ENCODE peak calls at places on chromosomes 2 and 18, in five cellular contexts. M is GM12878, Q is H1, H is HepG2, B is A549. Y is an unnamed sample.

GRCh38 chr18:47932170-47932569 is 1.7 kb upstream of the SMAD2 start:
- DNase-seq in M (no peak), Q (no peak), H (no peak), B (no peak), Y (no peak)

GRCh38 chr2:238947243-238947760 is 99.4 kb downstream of the TWIST2 start:
- DNase-seq in M (no peak), Q (peak; percentile 31), H (no peak), B (no peak), Y (no peak)

GRCh38 chr2:82839046-82839445 is 1620.0 kb downstream of the SUCLG1 start:
- DNase-seq in M (no peak), Q (no peak), H (no peak), B (no peak), Y (no peak)

GRCh38 chr18:27966872-27967271 is 210.1 kb downstream of the CDH2 start:
- DNase-seq in M (no peak), Q (no peak), H (no peak), B (no peak), Y (no peak)

GRCh38 chr2:146952691-146953090 is 892.1 kb upstream of the ACVR2A start:
- DNase-seq in M (no peak), Q (no peak), H (no peak), B (no peak), Y (no peak)

GRCh38 chr2:110978871-110979833 is 141.6 kb upstream of the BCL2L11 start:
- DNase-seq in M (no peak), Q (no peak), H (no peak), B (no peak), Y (no peak)

GRCh38 chr18:49249523-49249922 is 210.9 kb downstream of the DYM start:
- DNase-seq in M (no peak), Q (no peak), H (no peak), B (no peak), Y (no peak)

GRCh38 chr2:649461-650342 is 27.5 kb downstream of the TMEM18 start:
- DNase-seq in M (no peak), Q (peak; percentile 29), H (no peak), B (no peak), Y (no peak)

GRCh38 chr2:85744771-85745601 is 8.8 kb upstream of the ATOH8 start:
- DNase-seq in M (no peak), Q (no peak), H (no peak), B (no peak), Y (no peak)

GRCh38 chr18:76494181-76494540 is 881 bp downstream of the ZNF516 start:
- DNase-seq in M (no peak), Q (no peak), H (peak; percentile 18), B (peak; percentile 21), Y (peak; percentile 42)

GRCh38 chr2:103196834-103197233 is 435.0 kb downstream of the TMEM182 start:
- DNase-seq in M (no peak), Q (no peak), H (no peak), B (no peak), Y (no peak)

GRCh38 chr18:63311481-63312409 is 7.8 kb downstream of the BCL2 start:
- DNase-seq in M (peak; percentile 88), Q (no peak), H (no peak), B (no peak), Y (no peak)

GRCh38 chr2:225400060-225400511 is 576 bp downstream of the NYAP2 start:
- DNase-seq in M (no peak), Q (peak; percentile 65), H (peak; percentile 9), B (peak; percentile 1), Y (peak; percentile 65)

GRCh38 chr2:56816666-56817065 is 632.9 kb downstream of the CCDC85A start:
- DNase-seq in M (no peak), Q (no peak), H (no peak), B (no peak), Y (no peak)

GRCh38 chr2:212548459-212548815 is 9.8 kb upstream of the ERBB4 start:
- DNase-seq in M (no peak), Q (no peak), H (peak; percentile 42), B (no peak), Y (no peak)

GRCh38 chr2:166112193-166112605 is 15.6 kb downstream of the SCN1A start:
- DNase-seq in M (no peak), Q (no peak), H (no peak), B (no peak), Y (no peak)

GRCh38 chr2:26488463-26489212 is 10.7 kb upstream of the OTOF start:
- DNase-seq in M (no peak), Q (no peak), H (no peak), B (no peak), Y (no peak)
- TF ChIP-seq USF2 in M (no peak), Q (no peak), H (no peak), B (no peak), Y (no peak)

DNA sequence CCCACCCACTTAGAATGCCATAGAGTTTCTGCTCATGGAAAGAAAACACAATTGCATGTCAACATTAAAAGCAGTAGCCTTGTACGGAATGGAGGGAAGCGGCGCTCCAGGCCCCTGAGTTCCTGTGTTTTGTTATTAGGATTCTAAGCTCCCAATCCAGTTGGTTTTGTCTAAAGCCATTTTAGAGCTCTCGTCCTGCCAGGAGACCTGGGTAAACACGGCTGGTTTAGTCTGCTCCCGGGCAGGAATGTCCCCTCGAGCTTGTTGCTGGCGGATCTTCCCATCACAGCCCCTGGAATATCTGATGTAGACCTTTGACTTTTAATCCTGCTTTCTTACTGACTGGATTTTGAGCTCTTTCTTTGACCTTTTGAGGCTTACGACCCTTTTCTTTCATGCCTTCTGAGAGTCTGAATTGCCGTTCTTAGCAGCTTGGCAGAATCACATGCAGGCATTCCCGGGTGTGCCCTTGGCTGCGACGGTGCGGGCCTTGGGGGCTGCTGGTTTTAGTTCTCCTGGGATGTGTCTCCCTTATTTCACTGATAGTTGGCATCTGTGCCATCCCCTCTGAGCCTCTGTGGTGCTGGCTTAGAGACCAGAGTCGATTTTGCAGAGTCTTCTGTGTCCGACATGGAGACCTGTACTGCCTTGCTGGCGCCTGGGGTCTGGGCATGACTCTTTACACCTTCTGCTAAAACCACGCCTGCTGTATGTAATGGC is 25.4 kb downstream of the GREB1 start:
- DNase-seq in M (no peak), Q (no peak), H (no peak), B (no peak), Y (no peak)
- TF ChIP-seq USF2 in M (no peak), Q (no peak), H (no peak), B (no peak), Y (no peak)

DNA sequence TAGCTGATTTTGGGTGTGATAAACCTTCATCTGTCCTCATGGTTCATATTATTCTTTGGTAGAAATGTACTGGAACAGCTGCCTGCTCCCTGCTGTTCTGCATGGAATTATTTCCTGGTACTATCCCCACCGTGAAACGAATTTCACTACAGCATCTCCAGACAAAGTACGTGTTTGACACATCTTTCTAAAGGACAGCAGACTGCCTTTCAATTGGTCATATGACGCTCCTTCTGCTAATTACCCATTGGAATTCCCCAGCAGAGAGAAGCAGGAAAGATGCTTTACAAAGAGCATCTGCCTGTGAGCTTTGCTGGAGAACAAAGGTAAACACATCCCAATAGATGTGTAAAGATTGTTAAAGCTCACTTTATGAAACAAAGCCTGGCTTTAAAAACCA is 4.4 kb upstream of the RFX8 start:
- DNase-seq in M (no peak), Q (no peak), H (no peak), B (no peak), Y (no peak)
- TF ChIP-seq USF2 in M (no peak), Q (no peak), H (no peak), B (no peak), Y (peak; percentile 58)

DNA sequence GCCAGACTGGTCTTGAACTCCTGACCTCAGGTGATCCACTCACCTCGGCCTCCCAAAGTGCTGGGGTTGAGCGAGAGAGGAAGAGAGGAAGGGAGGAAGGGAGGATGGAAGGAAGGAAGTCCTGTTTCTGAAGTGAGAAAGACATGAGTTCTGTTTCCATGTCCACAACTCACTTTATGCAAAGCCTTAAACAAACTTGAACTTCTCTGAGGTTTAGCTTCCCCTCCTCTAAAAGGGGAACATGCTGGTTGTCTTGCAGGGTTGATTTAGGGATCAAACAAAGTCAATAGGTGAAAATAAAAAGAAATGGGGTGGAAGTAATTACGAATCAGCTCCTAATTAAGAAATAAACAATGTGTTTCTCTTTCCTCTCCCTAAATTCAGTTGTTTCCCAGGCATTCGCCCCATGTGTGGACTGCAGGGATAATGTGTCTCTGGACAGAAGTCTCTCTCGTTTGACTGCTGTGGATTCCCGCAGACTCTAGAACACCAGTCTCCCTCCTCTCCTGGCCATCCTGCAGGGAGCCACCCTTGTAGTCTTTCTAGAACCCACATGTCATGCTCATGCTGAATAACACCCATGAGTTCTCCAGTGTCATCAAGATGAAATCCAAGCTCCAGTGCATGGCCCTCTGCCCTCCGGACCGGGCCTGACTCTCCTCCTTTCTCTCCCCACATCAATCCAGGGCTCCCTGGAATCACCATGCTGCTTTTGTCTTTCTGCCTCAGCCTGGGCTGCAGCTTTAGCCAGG is 229.3 kb upstream of the TRIB2 start:
- DNase-seq in M (no peak), Q (no peak), H (no peak), B (no peak), Y (no peak)
- TF ChIP-seq USF2 in M (no peak), Q (no peak), H (no peak), B (no peak), Y (no peak)

GRCh38 chr2:197782121-197782520 is 3.0 kb downstream of the BOLL start:
- DNase-seq in M (no peak), Q (no peak), H (no peak), B (no peak), Y (no peak)

GRCh38 chr2:197779261-197779660 is 5.9 kb downstream of the BOLL start:
- DNase-seq in M (no peak), Q (no peak), H (no peak), B (no peak), Y (no peak)

DNA sequence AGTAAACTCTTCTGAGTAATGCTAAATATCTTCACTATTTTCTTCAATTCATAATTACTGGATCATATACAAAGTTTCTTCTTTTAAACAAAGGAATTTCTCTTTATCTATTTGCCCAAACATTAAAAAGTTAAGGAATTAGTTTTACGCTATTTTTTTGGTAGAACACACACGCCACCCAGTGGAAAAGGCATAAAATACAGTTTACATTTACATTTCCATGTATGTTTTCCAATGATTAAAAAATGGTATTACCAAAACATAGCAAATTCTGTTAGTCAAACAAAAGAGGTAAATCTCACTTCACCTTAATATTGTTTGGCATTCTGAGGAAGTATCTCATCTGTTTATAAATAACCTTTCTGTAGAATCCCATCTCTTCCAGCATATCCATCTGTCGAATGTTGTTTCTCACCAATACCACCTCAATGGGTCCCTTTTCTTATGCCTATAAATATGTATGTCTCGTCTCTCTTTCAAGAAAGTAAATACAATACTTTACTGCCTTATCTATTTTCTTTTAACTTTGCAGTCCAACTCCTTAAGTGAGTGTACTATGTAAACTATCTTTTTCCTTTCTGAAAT is 7.2 kb downstream of the BOLL start:
- DNase-seq in M (peak; percentile 12), Q (no peak), H (peak; percentile 28), B (peak; percentile 4), Y (no peak)
- TF ChIP-seq USF2 in M (no peak), Q (no peak), H (no peak), B (no peak), Y (no peak)